ENCODE peak calls at places on chromosomes 7 and 10, in four cellular contexts. C, I, E and A are unnamed samples.

GRCh38 chr7:128115821-128116723 is 84.8 kb upstream of the LRRC4 start:
- DNase-seq in C (no peak), I (no peak), E (no peak), A (no peak)

GRCh38 chr10:113666682-113667252 is 2.9 kb upstream of the NRAP start:
- DNase-seq in C (peak; percentile 47), I (peak; percentile 27), E (peak; percentile 42), A (no peak)

GRCh38 chr7:98520356-98520932 is 96.6 kb upstream of the NPTX2 start:
- DNase-seq in E (no peak), I (no peak), C (no peak), A (no peak)

GRCh38 chr10:133094866-133095265 is 7.1 kb downstream of the ADGRA1 start:
- DNase-seq in C (no peak), E (no peak), I (no peak), A (no peak)

GRCh38 chr10:50653142-50653541 is 29.4 kb upstream of the SGMS1 start:
- DNase-seq in I (peak; percentile 33), C (peak; percentile 77), E (peak; percentile 28), A (peak; percentile 18)

GRCh38 chr10:74297389-74298080 is 146.5 kb downstream of the ADK start:
- DNase-seq in E (no peak), C (no peak), I (no peak), A (no peak)

GRCh38 chr10:110574420-110574819 is 6.9 kb downstream of the SMC3 start:
- DNase-seq in E (no peak), C (no peak), I (no peak), A (no peak)

GRCh38 chr10:132574783-132575319 is 37.3 kb downstream of the INPP5A start:
- DNase-seq in I (peak; percentile 68), E (peak; percentile 52), C (peak; percentile 73), A (no peak)

GRCh38 chr7:141941075-141941474 is 5.7 kb downstream of the CLEC5A start:
- DNase-seq in I (no peak), C (no peak), E (no peak), A (no peak)

GRCh38 chr7:4906682-4907081 is 23.2 kb upstream of the RADIL start:
- DNase-seq in I (no peak), E (no peak), C (no peak), A (no peak)

GRCh38 chr10:3226960-3227724 is 54.6 kb upstream of the PITRM1 start:
- DNase-seq in I (peak; percentile 93), C (peak; percentile 85), E (peak; percentile 80), A (no peak)

GRCh38 chr10:103548581-103549348 is 55.3 kb downstream of the NEURL1 start:
- DNase-seq in C (no peak), E (no peak), I (no peak), A (no peak)

GRCh38 chr7:153541903-153542302 is 510.3 kb upstream of the DPP6 start:
- DNase-seq in C (no peak), I (no peak), E (no peak), A (no peak)

GRCh38 chr10:64376169-64376568 is 855.0 kb downstream of the REEP3 start:
- DNase-seq in I (no peak), C (no peak), E (no peak), A (no peak)

GRCh38 chr10:60425392-60426110 is 35.9 kb upstream of the ANK3 start:
- DNase-seq in I (peak; percentile 73), E (no peak), C (peak; percentile 71), A (no peak)

GRCh38 chr7:85719981-85720963 is 533.4 kb upstream of the SEMA3D start:
- DNase-seq in E (peak; percentile 74), C (peak; percentile 88), I (peak; percentile 55), A (no peak)

GRCh38 chr7:74013539-74014272 is 14.3 kb upstream of the ELN start:
- DNase-seq in I (no peak), E (no peak), C (no peak), A (no peak)

GRCh38 chr7:142319970-142320369 is 62.1 kb upstream of the PRSS58 start:
- DNase-seq in I (no peak), C (peak; percentile 19), E (no peak), A (no peak)

GRCh38 chr7:66296555-66296954 is 91.4 kb downstream of the TPST1 start:
- DNase-seq in E (no peak), I (no peak), C (peak; percentile 54), A (no peak)

GRCh38 chr10:88245974-88246511 is 337.1 kb downstream of the RNLS start:
- DNase-seq in I (peak; percentile 75), E (no peak), C (peak; percentile 67), A (no peak)